ENCODE peak calls at places on chromosome 13, in five cellular contexts. One of them, this sample, is unnamed.
A peak's percentile ranks its signal among the peaks of the same experiment; 100 is the strongest.

GRCh38 chr13:45925151-45925550 is 73.6 kb upstream of the SIAH3 start:
- DNase-seq in MM.1S: no peak
- DNase-seq in aorta: no peak
- DNase-seq in CD4-positive, CD25-positive, alpha-beta regulatory T cell: no peak
- DNase-seq in ascending aorta: no peak
- DNase-seq in this sample: no peak

GRCh38 chr13:33172400-33172799 is 113.2 kb downstream of the STARD13 start:
- DNase-seq in CD4-positive, CD25-positive, alpha-beta regulatory T cell: no peak
- DNase-seq in aorta: no peak
- DNase-seq in MM.1S: no peak
- DNase-seq in ascending aorta: no peak
- DNase-seq in this sample: peak; percentile 94

GRCh38 chr13:25371608-25372274 is at the start of gene ATP8A2:
- DNase-seq in aorta: no peak
- DNase-seq in CD4-positive, CD25-positive, alpha-beta regulatory T cell: no peak
- DNase-seq in ascending aorta: no peak
- DNase-seq in MM.1S: no peak
- DNase-seq in this sample: no peak

GRCh38 chr13:89465366-89465765 is 1794.2 kb downstream of the SLITRK5 start:
- DNase-seq in aorta: no peak
- DNase-seq in ascending aorta: no peak
- DNase-seq in MM.1S: no peak
- DNase-seq in CD4-positive, CD25-positive, alpha-beta regulatory T cell: no peak
- DNase-seq in this sample: peak; percentile 90

GRCh38 chr13:67343777-67344176 is 113.6 kb upstream of the PCDH9 start:
- DNase-seq in ascending aorta: no peak
- DNase-seq in aorta: no peak
- DNase-seq in CD4-positive, CD25-positive, alpha-beta regulatory T cell: no peak
- DNase-seq in MM.1S: no peak
- DNase-seq in this sample: no peak

GRCh38 chr13:38429916-38430315 is 80.3 kb downstream of the UFM1 start:
- DNase-seq in aorta: no peak
- DNase-seq in MM.1S: no peak
- DNase-seq in CD4-positive, CD25-positive, alpha-beta regulatory T cell: no peak
- DNase-seq in ascending aorta: no peak
- DNase-seq in this sample: no peak

GRCh38 chr13:45933203-45934014 is 81.9 kb upstream of the SIAH3 start:
- DNase-seq in aorta: no peak
- DNase-seq in ascending aorta: no peak
- DNase-seq in CD4-positive, CD25-positive, alpha-beta regulatory T cell: no peak
- DNase-seq in MM.1S: no peak
- DNase-seq in this sample: no peak

GRCh38 chr13:50513528-50513863 is 330.0 kb downstream of the DLEU7 start:
- DNase-seq in MM.1S: no peak
- DNase-seq in aorta: no peak
- DNase-seq in ascending aorta: no peak
- DNase-seq in CD4-positive, CD25-positive, alpha-beta regulatory T cell: no peak
- DNase-seq in this sample: no peak

GRCh38 chr13:93942016-93942415 is 537.5 kb downstream of the DCT start:
- DNase-seq in CD4-positive, CD25-positive, alpha-beta regulatory T cell: no peak
- DNase-seq in MM.1S: no peak
- DNase-seq in aorta: no peak
- DNase-seq in ascending aorta: no peak
- DNase-seq in this sample: no peak

GRCh38 chr13:99971576-99972189 is at the start of gene ZIC5:
- DNase-seq in CD4-positive, CD25-positive, alpha-beta regulatory T cell: no peak
- DNase-seq in MM.1S: no peak
- DNase-seq in aorta: no peak
- DNase-seq in ascending aorta: no peak
- DNase-seq in this sample: peak; percentile 83

GRCh38 chr13:108325863-108326262 is 56.3 kb downstream of the TNFSF13B start:
- DNase-seq in aorta: no peak
- DNase-seq in ascending aorta: no peak
- DNase-seq in MM.1S: no peak
- DNase-seq in CD4-positive, CD25-positive, alpha-beta regulatory T cell: no peak
- DNase-seq in this sample: no peak

GRCh38 chr13:59422646-59423045 is 741.1 kb downstream of the DIAPH3 start:
- DNase-seq in ascending aorta: no peak
- DNase-seq in aorta: no peak
- DNase-seq in CD4-positive, CD25-positive, alpha-beta regulatory T cell: no peak
- DNase-seq in MM.1S: no peak
- DNase-seq in this sample: no peak

DNA sequence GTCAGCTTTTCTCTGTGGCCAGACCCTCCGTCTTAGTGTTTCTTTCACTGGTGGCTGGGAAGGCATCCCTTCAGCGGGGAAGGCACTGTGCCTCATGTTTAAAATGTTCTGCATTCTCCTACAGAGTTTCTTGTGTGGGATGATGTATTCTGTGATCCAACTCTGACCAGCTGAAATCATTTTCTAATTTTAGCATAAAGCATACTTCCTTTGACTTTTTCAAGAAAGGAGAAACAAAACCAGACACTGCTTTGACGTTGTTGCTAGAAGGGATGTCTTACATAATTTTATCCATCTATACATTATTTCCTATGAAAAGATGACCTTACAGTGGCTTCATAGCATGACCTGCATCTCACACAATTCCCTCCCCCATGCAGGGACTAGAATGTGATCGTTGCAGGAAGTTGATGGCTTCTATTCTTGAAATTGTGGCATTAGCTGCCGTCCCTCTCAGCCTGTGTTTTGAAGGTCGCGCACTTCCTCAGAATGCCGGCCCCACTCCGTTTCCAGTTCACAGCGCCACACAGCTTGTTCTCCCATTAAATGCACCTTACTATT is 38.6 kb upstream of the TEX29 start:
- DNase-seq in MM.1S: no peak
- DNase-seq in CD4-positive, CD25-positive, alpha-beta regulatory T cell: no peak
- DNase-seq in aorta: no peak
- DNase-seq in ascending aorta: peak; percentile 71
- DNase-seq in this sample: peak; percentile 73
- H3K4me3 ChIP-seq in MM.1S: no peak overlapping the region
- H3K4me3 ChIP-seq in CD4-positive, CD25-positive, alpha-beta regulatory T cell: no peak overlapping the region
- H3K4me3 ChIP-seq in aorta: no peak overlapping the region
- H3K4me3 ChIP-seq in ascending aorta: no peak overlapping the region
- H3K4me3 ChIP-seq in this sample: no peak overlapping the region

GRCh38 chr13:91141619-91142061 is 205.8 kb upstream of the MIR17HG start:
- DNase-seq in CD4-positive, CD25-positive, alpha-beta regulatory T cell: no peak
- DNase-seq in aorta: no peak
- DNase-seq in MM.1S: no peak
- DNase-seq in ascending aorta: no peak
- DNase-seq in this sample: no peak
- H3K4me3 ChIP-seq in CD4-positive, CD25-positive, alpha-beta regulatory T cell: no peak overlapping the region
- H3K4me3 ChIP-seq in aorta: no peak overlapping the region
- H3K4me3 ChIP-seq in MM.1S: no peak overlapping the region
- H3K4me3 ChIP-seq in ascending aorta: no peak overlapping the region
- H3K4me3 ChIP-seq in this sample: no peak overlapping the region

DNA sequence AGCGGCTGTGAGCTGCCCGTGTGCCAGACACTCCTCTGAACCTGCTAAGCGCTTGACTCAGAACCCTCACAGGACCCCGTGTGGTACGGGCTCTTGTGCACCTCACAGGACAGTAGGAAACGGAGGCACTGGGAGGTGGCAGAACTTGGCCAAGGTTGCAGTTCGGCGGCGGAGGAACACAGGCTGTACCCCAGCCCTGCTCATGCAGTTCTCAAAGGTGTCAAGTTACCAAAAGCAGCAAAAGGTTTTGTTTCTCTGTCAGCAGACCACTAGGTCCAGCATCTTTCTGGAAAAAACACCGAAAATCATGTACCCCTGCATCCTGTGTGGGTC is 21.6 kb downstream of the CFAP97D2 start:
- DNase-seq in aorta: no peak
- DNase-seq in CD4-positive, CD25-positive, alpha-beta regulatory T cell: no peak
- DNase-seq in MM.1S: no peak
- DNase-seq in ascending aorta: no peak
- DNase-seq in this sample: peak; percentile 33
- H3K4me3 ChIP-seq in aorta: no peak overlapping the region
- H3K4me3 ChIP-seq in CD4-positive, CD25-positive, alpha-beta regulatory T cell: no peak overlapping the region
- H3K4me3 ChIP-seq in MM.1S: no peak overlapping the region
- H3K4me3 ChIP-seq in ascending aorta: no peak overlapping the region
- H3K4me3 ChIP-seq in this sample: no peak overlapping the region

GRCh38 chr13:27470042-27470830 is 19.9 kb upstream of the MTIF3 start:
- DNase-seq in CD4-positive, CD25-positive, alpha-beta regulatory T cell: no peak
- DNase-seq in MM.1S: no peak
- DNase-seq in aorta: no peak
- DNase-seq in ascending aorta: no peak
- DNase-seq in this sample: no peak
- H3K4me3 ChIP-seq in CD4-positive, CD25-positive, alpha-beta regulatory T cell: no peak overlapping the region
- H3K4me3 ChIP-seq in MM.1S: no peak overlapping the region
- H3K4me3 ChIP-seq in aorta: no peak overlapping the region
- H3K4me3 ChIP-seq in ascending aorta: no peak overlapping the region
- H3K4me3 ChIP-seq in this sample: no peak overlapping the region

DNA sequence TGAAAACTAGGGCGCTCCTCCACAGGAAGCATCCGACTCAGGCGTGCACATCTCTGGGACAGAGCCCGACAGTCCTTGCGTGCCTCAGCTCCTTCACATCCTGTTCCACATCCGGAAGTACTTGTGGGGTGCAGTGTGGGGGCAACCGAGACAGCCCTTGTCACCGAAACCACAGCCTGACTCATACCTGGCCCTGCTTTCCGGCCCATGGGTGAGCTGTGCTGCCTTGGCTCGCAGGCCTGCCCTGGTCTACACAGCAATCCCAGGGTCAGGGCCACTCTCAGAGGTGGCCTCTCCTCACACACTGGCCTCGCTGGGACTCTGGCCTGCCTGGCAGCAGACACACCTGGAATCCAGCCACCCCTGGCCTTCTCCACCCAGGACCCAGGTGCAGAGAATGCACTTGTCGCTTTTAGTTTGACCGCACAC is 100.4 kb downstream of the STK24 start:
- DNase-seq in ascending aorta: peak; percentile 81
- DNase-seq in CD4-positive, CD25-positive, alpha-beta regulatory T cell: peak; percentile 77
- DNase-seq in aorta: peak; percentile 72
- DNase-seq in MM.1S: peak; percentile 86
- DNase-seq in this sample: peak; percentile 87
- H3K4me3 ChIP-seq in ascending aorta: no peak overlapping the region
- H3K4me3 ChIP-seq in CD4-positive, CD25-positive, alpha-beta regulatory T cell: peak overlapping the region; percentile 63
- H3K4me3 ChIP-seq in aorta: no peak overlapping the region
- H3K4me3 ChIP-seq in MM.1S: peak overlapping the region; percentile 14
- H3K4me3 ChIP-seq in this sample: no peak overlapping the region

DNA sequence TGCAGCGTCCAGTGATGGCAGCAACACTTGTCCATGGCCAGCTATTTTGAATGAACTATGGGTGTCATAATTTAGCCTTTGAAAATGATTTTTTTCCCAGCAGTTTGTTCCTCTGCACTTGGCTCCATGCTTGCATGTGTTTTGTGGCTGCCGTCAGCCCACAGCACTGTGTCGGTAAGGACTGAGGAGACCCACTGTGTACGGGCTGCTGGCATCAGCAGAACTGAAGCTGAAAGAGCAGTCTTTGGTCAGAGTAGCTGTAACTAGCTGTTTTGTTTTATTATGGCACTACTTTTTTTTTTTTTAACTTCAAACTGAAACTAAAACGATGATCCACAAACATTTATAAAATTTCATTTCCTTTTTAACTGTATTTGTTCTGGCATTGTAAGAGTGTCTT is 50.3 kb upstream of the TEX29 start:
- DNase-seq in MM.1S: no peak
- DNase-seq in ascending aorta: no peak
- DNase-seq in aorta: no peak
- DNase-seq in CD4-positive, CD25-positive, alpha-beta regulatory T cell: no peak
- DNase-seq in this sample: no peak
- H3K4me3 ChIP-seq in MM.1S: no peak overlapping the region
- H3K4me3 ChIP-seq in ascending aorta: peak overlapping the region; percentile 26
- H3K4me3 ChIP-seq in aorta: no peak overlapping the region
- H3K4me3 ChIP-seq in CD4-positive, CD25-positive, alpha-beta regulatory T cell: no peak overlapping the region
- H3K4me3 ChIP-seq in this sample: no peak overlapping the region

DNA sequence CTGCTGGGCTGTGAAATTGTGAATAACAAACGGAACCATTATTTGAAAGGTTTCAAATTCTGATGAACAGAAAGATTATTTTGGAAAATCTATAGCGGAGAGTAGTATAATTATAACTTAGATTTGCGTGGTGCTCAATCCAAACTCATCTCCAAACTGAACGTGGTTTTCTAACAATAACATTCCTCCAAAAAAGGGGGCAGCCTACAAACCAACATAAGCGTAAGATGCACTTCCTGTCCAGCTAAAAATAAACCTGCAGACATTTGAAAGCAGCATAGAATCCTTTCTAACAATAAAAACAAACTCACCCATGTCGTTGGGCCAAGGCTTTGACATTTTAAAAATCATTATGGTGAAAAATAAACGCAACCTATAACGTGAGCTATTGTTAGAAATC is 178.4 kb downstream of the COL4A1 start:
- DNase-seq in CD4-positive, CD25-positive, alpha-beta regulatory T cell: no peak
- DNase-seq in MM.1S: no peak
- DNase-seq in aorta: no peak
- DNase-seq in ascending aorta: no peak
- DNase-seq in this sample: peak; percentile 45
- H3K4me3 ChIP-seq in CD4-positive, CD25-positive, alpha-beta regulatory T cell: no peak overlapping the region
- H3K4me3 ChIP-seq in MM.1S: no peak overlapping the region
- H3K4me3 ChIP-seq in aorta: no peak overlapping the region
- H3K4me3 ChIP-seq in ascending aorta: no peak overlapping the region
- H3K4me3 ChIP-seq in this sample: no peak overlapping the region